ENCODE peak calls at places on chromosome 11, in five cellular contexts. One of them, this sample, is unnamed.

GRCh38 chr11:88555018-88555828 is 217.7 kb upstream of the CTSC start:
- DNase-seq in activated CD4-positive, alpha-beta T cell treated with anti-CD3 and anti-CD28 coated beads for 48 hours: no peak
- DNase-seq in mesothelial cell of epicardium: no peak
- DNase-seq in stimulated activated CD4-positive, alpha-beta T cell treated with anti-CD3 and anti-CD28 coated beads, Interleukin-1b, Interleukin-23, amount 100 ng/mL, for 4 hours: no peak
- DNase-seq in NCI-H1092: no peak
- DNase-seq in this sample: no peak

GRCh38 chr11:69297926-69298777 is 4.2 kb downstream of the MYEOV start:
- DNase-seq in activated CD4-positive, alpha-beta T cell treated with anti-CD3 and anti-CD28 coated beads for 48 hours: no peak
- DNase-seq in mesothelial cell of epicardium: no peak
- DNase-seq in stimulated activated CD4-positive, alpha-beta T cell treated with anti-CD3 and anti-CD28 coated beads, Interleukin-1b, Interleukin-23, amount 100 ng/mL, for 4 hours: no peak
- DNase-seq in NCI-H1092: no peak
- DNase-seq in this sample: no peak

GRCh38 chr11:66975403-66976047 is 421 bp downstream of the C11orf86 start:
- DNase-seq in activated CD4-positive, alpha-beta T cell treated with anti-CD3 and anti-CD28 coated beads for 48 hours: no peak
- DNase-seq in mesothelial cell of epicardium: no peak
- DNase-seq in stimulated activated CD4-positive, alpha-beta T cell treated with anti-CD3 and anti-CD28 coated beads, Interleukin-1b, Interleukin-23, amount 100 ng/mL, for 4 hours: no peak
- DNase-seq in NCI-H1092: no peak
- DNase-seq in this sample: no peak

GRCh38 chr11:131488208-131488607 is 117.8 kb downstream of the NTM start:
- DNase-seq in activated CD4-positive, alpha-beta T cell treated with anti-CD3 and anti-CD28 coated beads for 48 hours: no peak
- DNase-seq in mesothelial cell of epicardium: no peak
- DNase-seq in stimulated activated CD4-positive, alpha-beta T cell treated with anti-CD3 and anti-CD28 coated beads, Interleukin-1b, Interleukin-23, amount 100 ng/mL, for 4 hours: no peak
- DNase-seq in NCI-H1092: no peak
- DNase-seq in this sample: no peak

GRCh38 chr11:100865443-100865842 is 178.4 kb downstream of the ARHGAP42 start:
- DNase-seq in activated CD4-positive, alpha-beta T cell treated with anti-CD3 and anti-CD28 coated beads for 48 hours: no peak
- DNase-seq in mesothelial cell of epicardium: no peak
- DNase-seq in stimulated activated CD4-positive, alpha-beta T cell treated with anti-CD3 and anti-CD28 coated beads, Interleukin-1b, Interleukin-23, amount 100 ng/mL, for 4 hours: no peak
- DNase-seq in NCI-H1092: no peak
- DNase-seq in this sample: no peak

GRCh38 chr11:13487661-13488030 is 8.2 kb downstream of the PTH start:
- DNase-seq in activated CD4-positive, alpha-beta T cell treated with anti-CD3 and anti-CD28 coated beads for 48 hours: peak; percentile 16
- DNase-seq in mesothelial cell of epicardium: no peak
- DNase-seq in stimulated activated CD4-positive, alpha-beta T cell treated with anti-CD3 and anti-CD28 coated beads, Interleukin-1b, Interleukin-23, amount 100 ng/mL, for 4 hours: no peak
- DNase-seq in NCI-H1092: no peak
- DNase-seq in this sample: no peak

GRCh38 chr11:36034572-36035331 is 90.9 kb downstream of the LDLRAD3 start:
- DNase-seq in activated CD4-positive, alpha-beta T cell treated with anti-CD3 and anti-CD28 coated beads for 48 hours: no peak
- DNase-seq in mesothelial cell of epicardium: no peak
- DNase-seq in stimulated activated CD4-positive, alpha-beta T cell treated with anti-CD3 and anti-CD28 coated beads, Interleukin-1b, Interleukin-23, amount 100 ng/mL, for 4 hours: no peak
- DNase-seq in NCI-H1092: no peak
- DNase-seq in this sample: no peak

GRCh38 chr11:33699515-33700424 is 856 bp downstream of the C11orf91 start:
- DNase-seq in activated CD4-positive, alpha-beta T cell treated with anti-CD3 and anti-CD28 coated beads for 48 hours: no peak
- DNase-seq in mesothelial cell of epicardium: no peak
- DNase-seq in stimulated activated CD4-positive, alpha-beta T cell treated with anti-CD3 and anti-CD28 coated beads, Interleukin-1b, Interleukin-23, amount 100 ng/mL, for 4 hours: no peak
- DNase-seq in NCI-H1092: no peak
- DNase-seq in this sample: no peak

GRCh38 chr11:106644824-106645223 is 373.5 kb downstream of the GUCY1A2 start:
- DNase-seq in activated CD4-positive, alpha-beta T cell treated with anti-CD3 and anti-CD28 coated beads for 48 hours: no peak
- DNase-seq in mesothelial cell of epicardium: no peak
- DNase-seq in stimulated activated CD4-positive, alpha-beta T cell treated with anti-CD3 and anti-CD28 coated beads, Interleukin-1b, Interleukin-23, amount 100 ng/mL, for 4 hours: no peak
- DNase-seq in NCI-H1092: no peak
- DNase-seq in this sample: no peak

GRCh38 chr11:66863428-66864125 is 6.7 kb downstream of the LRFN4 start:
- DNase-seq in activated CD4-positive, alpha-beta T cell treated with anti-CD3 and anti-CD28 coated beads for 48 hours: no peak
- DNase-seq in mesothelial cell of epicardium: no peak
- DNase-seq in stimulated activated CD4-positive, alpha-beta T cell treated with anti-CD3 and anti-CD28 coated beads, Interleukin-1b, Interleukin-23, amount 100 ng/mL, for 4 hours: no peak
- DNase-seq in NCI-H1092: no peak
- DNase-seq in this sample: no peak

GRCh38 chr11:12693485-12694181 is 19.4 kb downstream of the TEAD1 start:
- DNase-seq in activated CD4-positive, alpha-beta T cell treated with anti-CD3 and anti-CD28 coated beads for 48 hours: peak; percentile 43
- DNase-seq in mesothelial cell of epicardium: no peak
- DNase-seq in stimulated activated CD4-positive, alpha-beta T cell treated with anti-CD3 and anti-CD28 coated beads, Interleukin-1b, Interleukin-23, amount 100 ng/mL, for 4 hours: no peak
- DNase-seq in NCI-H1092: peak; percentile 21
- DNase-seq in this sample: peak; percentile 64

GRCh38 chr11:69890476-69890875 is 71.3 kb upstream of the FGF3 start:
- DNase-seq in activated CD4-positive, alpha-beta T cell treated with anti-CD3 and anti-CD28 coated beads for 48 hours: no peak
- DNase-seq in mesothelial cell of epicardium: no peak
- DNase-seq in stimulated activated CD4-positive, alpha-beta T cell treated with anti-CD3 and anti-CD28 coated beads, Interleukin-1b, Interleukin-23, amount 100 ng/mL, for 4 hours: no peak
- DNase-seq in NCI-H1092: no peak
- DNase-seq in this sample: no peak

GRCh38 chr11:59754494-59754858 is 700 bp upstream of the STX3 start:
- DNase-seq in activated CD4-positive, alpha-beta T cell treated with anti-CD3 and anti-CD28 coated beads for 48 hours: peak; percentile 29
- DNase-seq in mesothelial cell of epicardium: no peak
- DNase-seq in stimulated activated CD4-positive, alpha-beta T cell treated with anti-CD3 and anti-CD28 coated beads, Interleukin-1b, Interleukin-23, amount 100 ng/mL, for 4 hours: no peak
- DNase-seq in NCI-H1092: no peak
- DNase-seq in this sample: no peak

GRCh38 chr11:122197055-122197987 is 81.3 kb upstream of the BLID start:
- DNase-seq in activated CD4-positive, alpha-beta T cell treated with anti-CD3 and anti-CD28 coated beads for 48 hours: no peak
- DNase-seq in mesothelial cell of epicardium: no peak
- DNase-seq in stimulated activated CD4-positive, alpha-beta T cell treated with anti-CD3 and anti-CD28 coated beads, Interleukin-1b, Interleukin-23, amount 100 ng/mL, for 4 hours: no peak
- DNase-seq in NCI-H1092: no peak
- DNase-seq in this sample: no peak

GRCh38 chr11:111097191-111097590 is 148.3 kb upstream of the POU2AF2 start:
- DNase-seq in activated CD4-positive, alpha-beta T cell treated with anti-CD3 and anti-CD28 coated beads for 48 hours: no peak
- DNase-seq in mesothelial cell of epicardium: peak; percentile 45
- DNase-seq in stimulated activated CD4-positive, alpha-beta T cell treated with anti-CD3 and anti-CD28 coated beads, Interleukin-1b, Interleukin-23, amount 100 ng/mL, for 4 hours: no peak
- DNase-seq in NCI-H1092: no peak
- DNase-seq in this sample: no peak

GRCh38 chr11:86551286-86551685 is 121.1 kb downstream of the ME3 start:
- DNase-seq in activated CD4-positive, alpha-beta T cell treated with anti-CD3 and anti-CD28 coated beads for 48 hours: no peak
- DNase-seq in mesothelial cell of epicardium: no peak
- DNase-seq in stimulated activated CD4-positive, alpha-beta T cell treated with anti-CD3 and anti-CD28 coated beads, Interleukin-1b, Interleukin-23, amount 100 ng/mL, for 4 hours: no peak
- DNase-seq in NCI-H1092: no peak
- DNase-seq in this sample: no peak

GRCh38 chr11:78253797-78254196 is 65.1 kb downstream of the USP35 start:
- DNase-seq in activated CD4-positive, alpha-beta T cell treated with anti-CD3 and anti-CD28 coated beads for 48 hours: no peak
- DNase-seq in mesothelial cell of epicardium: no peak
- DNase-seq in stimulated activated CD4-positive, alpha-beta T cell treated with anti-CD3 and anti-CD28 coated beads, Interleukin-1b, Interleukin-23, amount 100 ng/mL, for 4 hours: no peak
- DNase-seq in NCI-H1092: no peak
- DNase-seq in this sample: no peak

GRCh38 chr11:15941206-15941770 is 415.1 kb downstream of the SOX6 start:
- DNase-seq in activated CD4-positive, alpha-beta T cell treated with anti-CD3 and anti-CD28 coated beads for 48 hours: peak; percentile 46
- DNase-seq in mesothelial cell of epicardium: peak; percentile 50
- DNase-seq in stimulated activated CD4-positive, alpha-beta T cell treated with anti-CD3 and anti-CD28 coated beads, Interleukin-1b, Interleukin-23, amount 100 ng/mL, for 4 hours: no peak
- DNase-seq in NCI-H1092: no peak
- DNase-seq in this sample: no peak

GRCh38 chr11:14502039-14502438 is 2.4 kb upstream of the COPB1 start:
- DNase-seq in activated CD4-positive, alpha-beta T cell treated with anti-CD3 and anti-CD28 coated beads for 48 hours: no peak
- DNase-seq in mesothelial cell of epicardium: no peak
- DNase-seq in stimulated activated CD4-positive, alpha-beta T cell treated with anti-CD3 and anti-CD28 coated beads, Interleukin-1b, Interleukin-23, amount 100 ng/mL, for 4 hours: no peak
- DNase-seq in NCI-H1092: no peak
- DNase-seq in this sample: no peak

GRCh38 chr11:70158201-70158600 is 44.9 kb upstream of the FADD start:
- DNase-seq in activated CD4-positive, alpha-beta T cell treated with anti-CD3 and anti-CD28 coated beads for 48 hours: no peak
- DNase-seq in mesothelial cell of epicardium: no peak
- DNase-seq in stimulated activated CD4-positive, alpha-beta T cell treated with anti-CD3 and anti-CD28 coated beads, Interleukin-1b, Interleukin-23, amount 100 ng/mL, for 4 hours: no peak
- DNase-seq in NCI-H1092: no peak
- DNase-seq in this sample: no peak

GRCh38 chr11:130666781-130667251 is 218.4 kb downstream of the ADAMTS15 start:
- DNase-seq in activated CD4-positive, alpha-beta T cell treated with anti-CD3 and anti-CD28 coated beads for 48 hours: no peak
- DNase-seq in mesothelial cell of epicardium: no peak
- DNase-seq in stimulated activated CD4-positive, alpha-beta T cell treated with anti-CD3 and anti-CD28 coated beads, Interleukin-1b, Interleukin-23, amount 100 ng/mL, for 4 hours: no peak
- DNase-seq in NCI-H1092: no peak
- DNase-seq in this sample: no peak

GRCh38 chr11:36619502-36619901 is 21.5 kb upstream of the RAG2 start:
- DNase-seq in activated CD4-positive, alpha-beta T cell treated with anti-CD3 and anti-CD28 coated beads for 48 hours: no peak
- DNase-seq in mesothelial cell of epicardium: no peak
- DNase-seq in stimulated activated CD4-positive, alpha-beta T cell treated with anti-CD3 and anti-CD28 coated beads, Interleukin-1b, Interleukin-23, amount 100 ng/mL, for 4 hours: no peak
- DNase-seq in NCI-H1092: no peak
- DNase-seq in this sample: no peak

GRCh38 chr11:58254936-58255335 is 13.1 kb downstream of the OR10W1 start:
- DNase-seq in activated CD4-positive, alpha-beta T cell treated with anti-CD3 and anti-CD28 coated beads for 48 hours: no peak
- DNase-seq in mesothelial cell of epicardium: no peak
- DNase-seq in stimulated activated CD4-positive, alpha-beta T cell treated with anti-CD3 and anti-CD28 coated beads, Interleukin-1b, Interleukin-23, amount 100 ng/mL, for 4 hours: no peak
- DNase-seq in NCI-H1092: no peak
- DNase-seq in this sample: no peak

GRCh38 chr11:126924381-126924780 is 76.2 kb downstream of the KIRREL3 start:
- DNase-seq in activated CD4-positive, alpha-beta T cell treated with anti-CD3 and anti-CD28 coated beads for 48 hours: no peak
- DNase-seq in mesothelial cell of epicardium: no peak
- DNase-seq in stimulated activated CD4-positive, alpha-beta T cell treated with anti-CD3 and anti-CD28 coated beads, Interleukin-1b, Interleukin-23, amount 100 ng/mL, for 4 hours: no peak
- DNase-seq in NCI-H1092: no peak
- DNase-seq in this sample: no peak

GRCh38 chr11:104547996-104548661 is 350.1 kb downstream of the CASP12 start:
- DNase-seq in activated CD4-positive, alpha-beta T cell treated with anti-CD3 and anti-CD28 coated beads for 48 hours: no peak
- DNase-seq in mesothelial cell of epicardium: no peak
- DNase-seq in stimulated activated CD4-positive, alpha-beta T cell treated with anti-CD3 and anti-CD28 coated beads, Interleukin-1b, Interleukin-23, amount 100 ng/mL, for 4 hours: no peak
- DNase-seq in NCI-H1092: no peak
- DNase-seq in this sample: no peak

GRCh38 chr11:131447268-131447667 is 76.9 kb downstream of the NTM start:
- DNase-seq in activated CD4-positive, alpha-beta T cell treated with anti-CD3 and anti-CD28 coated beads for 48 hours: no peak
- DNase-seq in mesothelial cell of epicardium: no peak
- DNase-seq in stimulated activated CD4-positive, alpha-beta T cell treated with anti-CD3 and anti-CD28 coated beads, Interleukin-1b, Interleukin-23, amount 100 ng/mL, for 4 hours: no peak
- DNase-seq in NCI-H1092: no peak
- DNase-seq in this sample: no peak